ENCODE peak calls at places on chromosomes 16 and 17, in nine cellular contexts. One of them, this sample, is unnamed.

GRCh38 chr17:82888583-82889495 is 49.0 kb upstream of the ZNF750 start:
- DNase-seq in endothelial cell: no peak
- DNase-seq in heart left ventricle: peak
- DNase-seq in A549: no peak
- DNase-seq in fibroblast of mammary gland: no peak
- DNase-seq in CD4-positive, alpha-beta T cell: no peak
- DNase-seq in brain microvascular endothelial cell: no peak
- DNase-seq in AG09319: no peak
- DNase-seq in progenitor cell of endocrine pancreas: no peak
- DNase-seq in this sample: no peak

GRCh38 chr17:77212081-77212832 is 71.5 kb downstream of the SEC14L1 start:
- DNase-seq in endothelial cell: no peak
- DNase-seq in heart left ventricle: no peak
- DNase-seq in A549: no peak
- DNase-seq in fibroblast of mammary gland: no peak
- DNase-seq in CD4-positive, alpha-beta T cell: no peak
- DNase-seq in brain microvascular endothelial cell: no peak
- DNase-seq in AG09319: no peak
- DNase-seq in progenitor cell of endocrine pancreas: no peak
- DNase-seq in this sample: no peak

GRCh38 chr16:2827831-2828520 is 2.1 kb upstream of the ZG16B start:
- DNase-seq in endothelial cell: no peak
- DNase-seq in heart left ventricle: no peak
- DNase-seq in A549: no peak
- DNase-seq in fibroblast of mammary gland: no peak
- DNase-seq in CD4-positive, alpha-beta T cell: no peak
- DNase-seq in brain microvascular endothelial cell: no peak
- DNase-seq in AG09319: no peak
- DNase-seq in progenitor cell of endocrine pancreas: no peak
- DNase-seq in this sample: no peak

GRCh38 chr17:82333279-82334171 is at the start of gene SECTM1:
- DNase-seq in endothelial cell: no peak
- DNase-seq in heart left ventricle: peak
- DNase-seq in A549: no peak
- DNase-seq in fibroblast of mammary gland: peak
- DNase-seq in CD4-positive, alpha-beta T cell: no peak
- DNase-seq in brain microvascular endothelial cell: no peak
- DNase-seq in AG09319: no peak
- DNase-seq in progenitor cell of endocrine pancreas: no peak
- DNase-seq in this sample: peak

GRCh38 chr17:73118139-73118538 is 25.7 kb upstream of the SLC39A11 start:
- DNase-seq in endothelial cell: no peak
- DNase-seq in heart left ventricle: no peak
- DNase-seq in A549: no peak
- DNase-seq in fibroblast of mammary gland: no peak
- DNase-seq in CD4-positive, alpha-beta T cell: no peak
- DNase-seq in brain microvascular endothelial cell: no peak
- DNase-seq in AG09319: no peak
- DNase-seq in progenitor cell of endocrine pancreas: no peak
- DNase-seq in this sample: no peak

GRCh38 chr16:50403491-50403890 is 34.7 kb upstream of the BRD7 start:
- DNase-seq in endothelial cell: no peak
- DNase-seq in heart left ventricle: peak
- DNase-seq in A549: no peak
- DNase-seq in fibroblast of mammary gland: no peak
- DNase-seq in CD4-positive, alpha-beta T cell: no peak
- DNase-seq in brain microvascular endothelial cell: no peak
- DNase-seq in AG09319: no peak
- DNase-seq in progenitor cell of endocrine pancreas: no peak
- DNase-seq in this sample: no peak

GRCh38 chr16:49262501-49262900 is 19.1 kb downstream of the CBLN1 start:
- DNase-seq in endothelial cell: no peak
- DNase-seq in heart left ventricle: no peak
- DNase-seq in A549: no peak
- DNase-seq in fibroblast of mammary gland: no peak
- DNase-seq in CD4-positive, alpha-beta T cell: no peak
- DNase-seq in brain microvascular endothelial cell: no peak
- DNase-seq in AG09319: no peak
- DNase-seq in progenitor cell of endocrine pancreas: no peak
- DNase-seq in this sample: no peak

GRCh38 chr16:3665508-3665907 is 11.0 kb downstream of the DNASE1 start:
- DNase-seq in endothelial cell: no peak
- DNase-seq in heart left ventricle: no peak
- DNase-seq in A549: no peak
- DNase-seq in fibroblast of mammary gland: no peak
- DNase-seq in CD4-positive, alpha-beta T cell: peak
- DNase-seq in brain microvascular endothelial cell: no peak
- DNase-seq in AG09319: no peak
- DNase-seq in progenitor cell of endocrine pancreas: no peak
- DNase-seq in this sample: no peak

GRCh38 chr17:39648876-39649430 is 12.0 kb downstream of the STARD3 start:
- DNase-seq in endothelial cell: no peak
- DNase-seq in heart left ventricle: no peak
- DNase-seq in A549: no peak
- DNase-seq in fibroblast of mammary gland: peak
- DNase-seq in CD4-positive, alpha-beta T cell: no peak
- DNase-seq in brain microvascular endothelial cell: no peak
- DNase-seq in AG09319: no peak
- DNase-seq in progenitor cell of endocrine pancreas: no peak
- DNase-seq in this sample: peak

GRCh38 chr17:49670002-49670401 is 7.9 kb downstream of the SPOP start:
- DNase-seq in endothelial cell: no peak
- DNase-seq in heart left ventricle: no peak
- DNase-seq in A549: no peak
- DNase-seq in fibroblast of mammary gland: no peak
- DNase-seq in CD4-positive, alpha-beta T cell: no peak
- DNase-seq in brain microvascular endothelial cell: no peak
- DNase-seq in AG09319: no peak
- DNase-seq in progenitor cell of endocrine pancreas: no peak
- DNase-seq in this sample: no peak

GRCh38 chr17:1312261-1312870 is 32.9 kb downstream of the TRARG1 start:
- DNase-seq in endothelial cell: no peak
- DNase-seq in heart left ventricle: no peak
- DNase-seq in A549: peak
- DNase-seq in fibroblast of mammary gland: no peak
- DNase-seq in CD4-positive, alpha-beta T cell: no peak
- DNase-seq in brain microvascular endothelial cell: no peak
- DNase-seq in AG09319: no peak
- DNase-seq in progenitor cell of endocrine pancreas: peak
- DNase-seq in this sample: peak

GRCh38 chr16:705748-706188 is at the start of gene FBXL16:
- DNase-seq in endothelial cell: no peak
- DNase-seq in heart left ventricle: no peak
- DNase-seq in A549: no peak
- DNase-seq in fibroblast of mammary gland: no peak
- DNase-seq in CD4-positive, alpha-beta T cell: no peak
- DNase-seq in brain microvascular endothelial cell: no peak
- DNase-seq in AG09319: no peak
- DNase-seq in progenitor cell of endocrine pancreas: no peak
- DNase-seq in this sample: no peak

GRCh38 chr17:66990047-66990446 is 25.5 kb downstream of the CACNG4 start:
- DNase-seq in endothelial cell: no peak
- DNase-seq in heart left ventricle: no peak
- DNase-seq in A549: no peak
- DNase-seq in fibroblast of mammary gland: no peak
- DNase-seq in CD4-positive, alpha-beta T cell: no peak
- DNase-seq in brain microvascular endothelial cell: no peak
- DNase-seq in AG09319: no peak
- DNase-seq in progenitor cell of endocrine pancreas: no peak
- DNase-seq in this sample: no peak

GRCh38 chr17:19720210-19720475 is 3.8 kb upstream of the SLC47A2 start:
- DNase-seq in endothelial cell: no peak
- DNase-seq in heart left ventricle: no peak
- DNase-seq in A549: no peak
- DNase-seq in fibroblast of mammary gland: no peak
- DNase-seq in CD4-positive, alpha-beta T cell: no peak
- DNase-seq in brain microvascular endothelial cell: no peak
- DNase-seq in AG09319: no peak
- DNase-seq in progenitor cell of endocrine pancreas: no peak
- DNase-seq in this sample: no peak

GRCh38 chr17:40605301-40605700 is 40.0 kb upstream of the CCR7 start:
- DNase-seq in endothelial cell: no peak
- DNase-seq in heart left ventricle: no peak
- DNase-seq in A549: no peak
- DNase-seq in fibroblast of mammary gland: no peak
- DNase-seq in CD4-positive, alpha-beta T cell: peak
- DNase-seq in brain microvascular endothelial cell: no peak
- DNase-seq in AG09319: no peak
- DNase-seq in progenitor cell of endocrine pancreas: no peak
- DNase-seq in this sample: no peak

GRCh38 chr16:28087675-28088285 is 24.3 kb upstream of the GSG1L start:
- DNase-seq in endothelial cell: no peak
- DNase-seq in heart left ventricle: no peak
- DNase-seq in A549: peak
- DNase-seq in fibroblast of mammary gland: no peak
- DNase-seq in CD4-positive, alpha-beta T cell: no peak
- DNase-seq in brain microvascular endothelial cell: no peak
- DNase-seq in AG09319: no peak
- DNase-seq in progenitor cell of endocrine pancreas: no peak
- DNase-seq in this sample: no peak

DNA sequence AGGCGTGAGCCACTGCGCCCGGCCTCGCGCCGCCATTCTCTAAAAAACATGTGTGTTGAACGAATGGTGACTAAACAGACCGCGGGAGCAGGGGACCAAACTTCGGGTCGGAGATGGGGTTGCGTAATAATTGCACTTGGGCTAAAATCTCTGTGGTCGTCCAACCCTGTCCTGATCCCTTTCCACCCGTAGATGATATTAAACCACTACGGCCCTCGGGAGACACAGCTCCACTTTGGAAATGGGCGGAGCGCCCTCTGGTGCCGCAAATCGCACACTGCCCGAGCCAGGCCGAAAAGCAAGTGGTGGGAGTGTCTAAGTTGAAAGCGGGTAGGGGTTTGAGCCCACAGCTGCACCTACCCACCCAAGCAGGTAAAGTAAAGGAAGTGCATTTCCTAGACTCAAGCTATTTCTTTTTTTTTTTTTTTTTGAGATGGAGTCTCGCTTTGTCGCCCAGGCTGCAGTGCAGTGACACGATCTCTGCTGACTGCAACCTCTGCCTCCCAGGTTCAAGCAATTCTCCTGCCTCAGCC is 17.0 kb downstream of the CAVIN1 start:
- DNase-seq in endothelial cell: peak
- DNase-seq in heart left ventricle: peak
- DNase-seq in A549: peak
- DNase-seq in fibroblast of mammary gland: peak
- DNase-seq in CD4-positive, alpha-beta T cell: peak
- DNase-seq in brain microvascular endothelial cell: peak
- DNase-seq in AG09319: no peak
- DNase-seq in progenitor cell of endocrine pancreas: peak
- DNase-seq in this sample: peak
- TF ChIP-seq CTCF in endothelial cell: peak
- TF ChIP-seq CTCF in heart left ventricle: peak
- TF ChIP-seq CTCF in A549: peak
- TF ChIP-seq CTCF in fibroblast of mammary gland: peak
- TF ChIP-seq CTCF in CD4-positive, alpha-beta T cell: peak
- TF ChIP-seq CTCF in brain microvascular endothelial cell: peak
- TF ChIP-seq CTCF in AG09319: peak
- TF ChIP-seq CTCF in progenitor cell of endocrine pancreas: peak
- TF ChIP-seq CTCF in this sample: peak

GRCh38 chr16:20740007-20740883 is 1.4 kb downstream of the THUMPD1 start:
- DNase-seq in endothelial cell: peak
- DNase-seq in heart left ventricle: no peak
- DNase-seq in A549: peak
- DNase-seq in fibroblast of mammary gland: peak
- DNase-seq in CD4-positive, alpha-beta T cell: no peak
- DNase-seq in brain microvascular endothelial cell: peak
- DNase-seq in AG09319: no peak
- DNase-seq in progenitor cell of endocrine pancreas: no peak
- DNase-seq in this sample: peak
- TF ChIP-seq CTCF in endothelial cell: peak
- TF ChIP-seq CTCF in heart left ventricle: no peak
- TF ChIP-seq CTCF in A549: peak
- TF ChIP-seq CTCF in fibroblast of mammary gland: peak
- TF ChIP-seq CTCF in CD4-positive, alpha-beta T cell: peak
- TF ChIP-seq CTCF in brain microvascular endothelial cell: peak
- TF ChIP-seq CTCF in AG09319: peak
- TF ChIP-seq CTCF in progenitor cell of endocrine pancreas: peak
- TF ChIP-seq CTCF in this sample: peak

GRCh38 chr17:47895254-47895855 is 681 bp upstream of the SP2 start:
- DNase-seq in endothelial cell: no peak
- DNase-seq in heart left ventricle: peak
- DNase-seq in A549: peak
- DNase-seq in fibroblast of mammary gland: peak
- DNase-seq in CD4-positive, alpha-beta T cell: no peak
- DNase-seq in brain microvascular endothelial cell: no peak
- DNase-seq in AG09319: no peak
- DNase-seq in progenitor cell of endocrine pancreas: no peak
- DNase-seq in this sample: peak
- TF ChIP-seq CTCF in endothelial cell: no peak
- TF ChIP-seq CTCF in heart left ventricle: no peak
- TF ChIP-seq CTCF in A549: no peak
- TF ChIP-seq CTCF in fibroblast of mammary gland: no peak
- TF ChIP-seq CTCF in CD4-positive, alpha-beta T cell: no peak
- TF ChIP-seq CTCF in brain microvascular endothelial cell: no peak
- TF ChIP-seq CTCF in AG09319: no peak
- TF ChIP-seq CTCF in progenitor cell of endocrine pancreas: no peak
- TF ChIP-seq CTCF in this sample: no peak

GRCh38 chr16:12185563-12185962 is 209.0 kb downstream of the SNX29 start:
- DNase-seq in endothelial cell: no peak
- DNase-seq in heart left ventricle: no peak
- DNase-seq in A549: no peak
- DNase-seq in fibroblast of mammary gland: no peak
- DNase-seq in CD4-positive, alpha-beta T cell: no peak
- DNase-seq in brain microvascular endothelial cell: no peak
- DNase-seq in AG09319: no peak
- DNase-seq in progenitor cell of endocrine pancreas: no peak
- DNase-seq in this sample: no peak

GRCh38 chr16:12182202-12182601 is 205.7 kb downstream of the SNX29 start:
- DNase-seq in endothelial cell: no peak
- DNase-seq in heart left ventricle: no peak
- DNase-seq in A549: no peak
- DNase-seq in fibroblast of mammary gland: no peak
- DNase-seq in CD4-positive, alpha-beta T cell: no peak
- DNase-seq in brain microvascular endothelial cell: no peak
- DNase-seq in AG09319: no peak
- DNase-seq in progenitor cell of endocrine pancreas: no peak
- DNase-seq in this sample: no peak

GRCh38 chr16:12186774-12187335 is 210.3 kb downstream of the SNX29 start:
- DNase-seq in endothelial cell: no peak
- DNase-seq in heart left ventricle: no peak
- DNase-seq in A549: peak
- DNase-seq in fibroblast of mammary gland: peak
- DNase-seq in CD4-positive, alpha-beta T cell: no peak
- DNase-seq in brain microvascular endothelial cell: peak
- DNase-seq in AG09319: no peak
- DNase-seq in progenitor cell of endocrine pancreas: no peak
- DNase-seq in this sample: peak

GRCh38 chr16:12187939-12188673 is 211.6 kb downstream of the SNX29 start:
- DNase-seq in endothelial cell: no peak
- DNase-seq in heart left ventricle: no peak
- DNase-seq in A549: peak
- DNase-seq in fibroblast of mammary gland: peak
- DNase-seq in CD4-positive, alpha-beta T cell: no peak
- DNase-seq in brain microvascular endothelial cell: no peak
- DNase-seq in AG09319: peak
- DNase-seq in progenitor cell of endocrine pancreas: no peak
- DNase-seq in this sample: no peak

DNA sequence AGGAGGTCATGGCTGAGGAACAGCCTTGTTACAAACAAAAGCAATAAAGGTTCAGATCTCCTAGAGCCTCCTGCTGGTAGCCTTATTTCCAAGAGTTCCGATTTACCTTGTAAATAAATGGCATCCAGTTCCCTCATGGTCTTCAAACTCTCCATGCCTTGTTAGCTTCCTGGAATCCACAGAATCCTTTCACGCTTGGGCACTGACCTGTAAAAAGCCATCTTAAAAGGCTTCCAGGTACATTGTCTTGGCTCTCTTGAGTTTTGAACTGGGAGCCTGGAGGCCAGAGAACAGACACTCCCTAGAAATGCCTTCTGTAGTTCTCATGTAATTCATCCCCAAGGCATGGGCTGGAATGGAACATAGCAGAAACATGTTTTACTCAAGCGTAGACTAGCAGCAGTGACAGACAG is 207.9 kb downstream of the SNX29 start:
- DNase-seq in endothelial cell: no peak
- DNase-seq in heart left ventricle: no peak
- DNase-seq in A549: no peak
- DNase-seq in fibroblast of mammary gland: no peak
- DNase-seq in CD4-positive, alpha-beta T cell: no peak
- DNase-seq in brain microvascular endothelial cell: no peak
- DNase-seq in AG09319: no peak
- DNase-seq in progenitor cell of endocrine pancreas: no peak
- DNase-seq in this sample: no peak
- TF ChIP-seq CTCF in endothelial cell: no peak
- TF ChIP-seq CTCF in heart left ventricle: no peak
- TF ChIP-seq CTCF in A549: no peak
- TF ChIP-seq CTCF in fibroblast of mammary gland: no peak
- TF ChIP-seq CTCF in CD4-positive, alpha-beta T cell: no peak
- TF ChIP-seq CTCF in brain microvascular endothelial cell: peak
- TF ChIP-seq CTCF in AG09319: no peak
- TF ChIP-seq CTCF in progenitor cell of endocrine pancreas: no peak
- TF ChIP-seq CTCF in this sample: no peak

This sample was measured in choroid plexus epithelial cell.